ENCODE peak calls at places on chromosomes 13 and 19, in nine cellular contexts. C, D, J, S, O, M, R, I and L are unnamed samples.

GRCh38 chr13:102846261-102847015 is 606 bp downstream of the ERCC5 start:
- DNase-seq in C (peak), D (peak), J (peak), S (peak), O (peak), M (peak), R (peak), I (peak), L (peak)

GRCh38 chr19:30686252-30686762 is 314.1 kb downstream of the ZNF536 start:
- DNase-seq in C (peak), D (no peak), J (no peak), S (peak), O (no peak), M (peak), R (no peak), I (no peak), L (no peak)

GRCh38 chr19:2341247-2341705 is 12.8 kb downstream of the SPPL2B start:
- DNase-seq in C (no peak), D (no peak), J (peak), S (no peak), O (no peak), M (no peak), R (no peak), I (no peak), L (peak)

GRCh38 chr19:1239796-1240737 is 1.5 kb upstream of the ATP5F1D start:
- DNase-seq in C (peak), D (peak), J (peak), S (peak), O (peak), M (peak), R (peak), I (peak), L (peak)

GRCh38 chr19:1568320-1569019 is at the start of gene MEX3D:
- DNase-seq in C (peak), D (peak), J (peak), S (peak), O (peak), M (peak), R (peak), I (peak), L (peak)

GRCh38 chr19:16542894-16543498 is 759 bp upstream of the CHERP start:
- DNase-seq in C (peak), D (no peak), J (no peak), S (peak), O (no peak), M (no peak), R (no peak), I (no peak), L (no peak)

GRCh38 chr13:83531022-83531421 is 351.3 kb downstream of the SLITRK1 start:
- DNase-seq in C (no peak), D (no peak), J (no peak), S (no peak), O (no peak), M (no peak), R (no peak), I (no peak), L (no peak)

GRCh38 chr13:26541041-26541440 is 16.4 kb upstream of the WASF3 start:
- DNase-seq in C (no peak), D (no peak), J (peak), S (no peak), O (no peak), M (no peak), R (no peak), I (no peak), L (peak)

GRCh38 chr19:12784394-12784870 is 6.9 kb upstream of the JUNB start:
- DNase-seq in C (no peak), D (no peak), J (no peak), S (no peak), O (no peak), M (no peak), R (peak), I (no peak), L (no peak)

GRCh38 chr19:46728693-46729339 is 11.9 kb upstream of the PRKD2 start:
- DNase-seq in C (peak), D (peak), J (peak), S (peak), O (peak), M (peak), R (peak), I (peak), L (no peak)

GRCh38 chr13:28049880-28050871 is 50.2 kb downstream of the FLT3 start:
- DNase-seq in C (no peak), D (no peak), J (no peak), S (no peak), O (no peak), M (no peak), R (no peak), I (no peak), L (no peak)

GRCh38 chr19:5665781-5666513 is 14.4 kb downstream of the MICOS13 start:
- DNase-seq in C (peak), D (peak), J (no peak), S (peak), O (no peak), M (peak), R (no peak), I (no peak), L (no peak)

GRCh38 chr19:48196321-48196761 is 25.9 kb downstream of the ZSWIM9 start:
- DNase-seq in C (no peak), D (no peak), J (no peak), S (no peak), O (no peak), M (no peak), R (no peak), I (no peak), L (no peak)

GRCh38 chr19:34351382-34351802 is 13.6 kb upstream of the GPI start:
- DNase-seq in C (no peak), D (no peak), J (peak), S (no peak), O (no peak), M (no peak), R (peak), I (no peak), L (peak)

GRCh38 chr13:19157461-19157860 is 24.2 kb downstream of the TUBA3C start:
- DNase-seq in C (no peak), D (no peak), J (no peak), S (no peak), O (no peak), M (no peak), R (no peak), I (no peak), L (no peak)

GRCh38 chr19:48461982-48462655 is 6.7 kb downstream of the KCNJ14 start:
- DNase-seq in C (no peak), D (no peak), J (no peak), S (no peak), O (no peak), M (no peak), R (no peak), I (no peak), L (no peak)

GRCh38 chr13:71621152-71622124 is 245.6 kb downstream of the DACH1 start:
- DNase-seq in C (no peak), D (no peak), J (peak), S (no peak), O (no peak), M (no peak), R (no peak), I (no peak), L (peak)

GRCh38 chr13:73704587-73704986 is 429.6 kb downstream of the KLF12 start:
- DNase-seq in C (no peak), D (no peak), J (no peak), S (no peak), O (no peak), M (no peak), R (no peak), I (no peak), L (no peak)

GRCh38 chr19:15829277-15829770 is 13.9 kb upstream of the OR10H1 start:
- DNase-seq in C (no peak), D (no peak), J (no peak), S (no peak), O (no peak), M (no peak), R (no peak), I (no peak), L (no peak)

GRCh38 chr13:112867301-112867711 is 101.7 kb upstream of the MCF2L start:
- DNase-seq in C (no peak), D (no peak), J (no peak), S (no peak), O (no peak), M (no peak), R (no peak), I (no peak), L (no peak)

GRCh38 chr19:13164370-13165090 is 14.3 kb downstream of the IER2 start:
- DNase-seq in C (peak), D (peak), J (peak), S (peak), O (peak), M (no peak), R (peak), I (no peak), L (no peak)

GRCh38 chr19:13401388-13401787 is 104.9 kb downstream of the CACNA1A start:
- DNase-seq in C (peak), D (peak), J (no peak), S (peak), O (no peak), M (peak), R (no peak), I (no peak), L (no peak)

GRCh38 chr19:15812059-15812722 is 3.3 kb downstream of the OR10H1 start:
- DNase-seq in C (peak), D (no peak), J (no peak), S (no peak), O (no peak), M (no peak), R (peak), I (peak), L (no peak)

GRCh38 chr19:7868671-7869452 is 5.3 kb downstream of the PRR36 start:
- DNase-seq in C (peak), D (peak), J (peak), S (peak), O (peak), M (peak), R (peak), I (peak), L (peak)

GRCh38 chr19:5072115-5072514 is 103.2 kb downstream of the KDM4B start:
- DNase-seq in C (no peak), D (no peak), J (no peak), S (no peak), O (no peak), M (no peak), R (no peak), I (no peak), L (no peak)

GRCh38 chr13:94073006-94073744 is 406.3 kb downstream of the DCT start:
- DNase-seq in C (peak), D (no peak), J (no peak), S (peak), O (no peak), M (peak), R (no peak), I (no peak), L (no peak)

GRCh38 chr13:47679391-47679790 is 321.7 kb downstream of the SUCLA2 start:
- DNase-seq in C (peak), D (no peak), J (no peak), S (peak), O (no peak), M (peak), R (no peak), I (no peak), L (no peak)

GRCh38 chr19:37885392-37885791 is 21.0 kb downstream of the WDR87 start:
- DNase-seq in C (no peak), D (no peak), J (no peak), S (no peak), O (no peak), M (no peak), R (no peak), I (no peak), L (no peak)

GRCh38 chr13:94322925-94323324 is 156.6 kb downstream of the DCT start:
- DNase-seq in C (no peak), D (no peak), J (no peak), S (no peak), O (no peak), M (peak), R (no peak), I (no peak), L (no peak)

GRCh38 chr19:4277051-4277700 is 1.9 kb upstream of the SHD start:
- DNase-seq in C (no peak), D (no peak), J (no peak), S (no peak), O (no peak), M (peak), R (no peak), I (no peak), L (no peak)

GRCh38 chr13:73465629-73465974 is 406.8 kb downstream of the KLF5 start:
- DNase-seq in C (peak), D (no peak), J (no peak), S (peak), O (no peak), M (no peak), R (no peak), I (no peak), L (no peak)

GRCh38 chr13:65435590-65435989 is 1794.5 kb downstream of the PCDH9 start:
- DNase-seq in C (no peak), D (no peak), J (no peak), S (no peak), O (no peak), M (no peak), R (no peak), I (no peak), L (no peak)

GRCh38 chr19:36041831-36042230 is 9.2 kb upstream of the CLIP3 start:
- DNase-seq in C (peak), D (peak), J (no peak), S (peak), O (no peak), M (peak), R (no peak), I (no peak), L (no peak)

GRCh38 chr19:34299576-34299975 is 45.2 kb downstream of the GARRE1 start:
- DNase-seq in C (no peak), D (no peak), J (no peak), S (no peak), O (no peak), M (no peak), R (no peak), I (no peak), L (no peak)